ENCODE peak calls at places on chromosomes 4 and X, in six cellular contexts. One of them, this sample, is unnamed.

GRCh38 chrX:109875831-109876230 is 127.1 kb upstream of the TMEM164 start:
- DNase-seq in heart right ventricle: no peak
- DNase-seq in esophagus squamous epithelium: no peak
- DNase-seq in kidney epithelial cell: no peak
- DNase-seq in testis: no peak
- DNase-seq in foreskin fibroblast: no peak
- DNase-seq in this sample: no peak

GRCh38 chr4:159145318-159146006 is 42.6 kb downstream of the RAPGEF2 start:
- DNase-seq in heart right ventricle: no peak
- DNase-seq in esophagus squamous epithelium: no peak
- DNase-seq in kidney epithelial cell: no peak
- DNase-seq in testis: no peak
- DNase-seq in foreskin fibroblast: no peak
- DNase-seq in this sample: no peak

GRCh38 chr4:182141046-182141445 is 102.2 kb upstream of the TENM3 start:
- DNase-seq in heart right ventricle: no peak
- DNase-seq in esophagus squamous epithelium: no peak
- DNase-seq in kidney epithelial cell: no peak
- DNase-seq in testis: no peak
- DNase-seq in foreskin fibroblast: peak
- DNase-seq in this sample: no peak

GRCh38 chrX:129779747-129780146 is at the start of gene SASH3:
- DNase-seq in heart right ventricle: peak
- DNase-seq in esophagus squamous epithelium: peak
- DNase-seq in kidney epithelial cell: no peak
- DNase-seq in testis: peak
- DNase-seq in foreskin fibroblast: no peak
- DNase-seq in this sample: peak

GRCh38 chrX:120739300-120739699 is 109.4 kb upstream of the C1GALT1C1 start:
- DNase-seq in heart right ventricle: no peak
- DNase-seq in esophagus squamous epithelium: no peak
- DNase-seq in kidney epithelial cell: no peak
- DNase-seq in testis: no peak
- DNase-seq in foreskin fibroblast: no peak
- DNase-seq in this sample: no peak

GRCh38 chr4:37999000-37999745 is 39.0 kb downstream of the PTTG2 start:
- DNase-seq in heart right ventricle: no peak
- DNase-seq in esophagus squamous epithelium: no peak
- DNase-seq in kidney epithelial cell: no peak
- DNase-seq in testis: no peak
- DNase-seq in foreskin fibroblast: no peak
- DNase-seq in this sample: no peak

GRCh38 chr4:20538922-20539321 is 161.3 kb upstream of the PACRGL start:
- DNase-seq in heart right ventricle: no peak
- DNase-seq in esophagus squamous epithelium: no peak
- DNase-seq in kidney epithelial cell: no peak
- DNase-seq in testis: no peak
- DNase-seq in foreskin fibroblast: no peak
- DNase-seq in this sample: no peak

GRCh38 chr4:5186584-5187170 is 135.4 kb downstream of the STK32B start:
- DNase-seq in heart right ventricle: no peak
- DNase-seq in esophagus squamous epithelium: no peak
- DNase-seq in kidney epithelial cell: no peak
- DNase-seq in testis: no peak
- DNase-seq in foreskin fibroblast: no peak
- DNase-seq in this sample: no peak

GRCh38 chr4:103012085-103012484 is 7.4 kb downstream of the SLC9B1 start:
- DNase-seq in heart right ventricle: no peak
- DNase-seq in esophagus squamous epithelium: no peak
- DNase-seq in kidney epithelial cell: no peak
- DNase-seq in testis: no peak
- DNase-seq in foreskin fibroblast: peak
- DNase-seq in this sample: no peak

GRCh38 chr4:126906466-126906865 is 726.3 kb upstream of the INTU start:
- DNase-seq in heart right ventricle: no peak
- DNase-seq in esophagus squamous epithelium: no peak
- DNase-seq in kidney epithelial cell: no peak
- DNase-seq in testis: no peak
- DNase-seq in foreskin fibroblast: no peak
- DNase-seq in this sample: no peak

GRCh38 chrX:108299101-108299591 is 139.1 kb downstream of the COL4A6 start:
- DNase-seq in heart right ventricle: no peak
- DNase-seq in esophagus squamous epithelium: no peak
- DNase-seq in kidney epithelial cell: peak
- DNase-seq in testis: no peak
- DNase-seq in foreskin fibroblast: peak
- DNase-seq in this sample: peak

GRCh38 chr4:48017108-48017527 is 546 bp downstream of the NIPAL1 start:
- DNase-seq in heart right ventricle: no peak
- DNase-seq in esophagus squamous epithelium: no peak
- DNase-seq in kidney epithelial cell: peak
- DNase-seq in testis: peak
- DNase-seq in foreskin fibroblast: peak
- DNase-seq in this sample: peak

GRCh38 chr4:3399277-3400194 is 42.2 kb upstream of the HGFAC start:
- DNase-seq in heart right ventricle: peak
- DNase-seq in esophagus squamous epithelium: no peak
- DNase-seq in kidney epithelial cell: no peak
- DNase-seq in testis: no peak
- DNase-seq in foreskin fibroblast: no peak
- DNase-seq in this sample: peak

GRCh38 chr4:174544496-174544895 is 22.2 kb upstream of the HPGD start:
- DNase-seq in heart right ventricle: no peak
- DNase-seq in esophagus squamous epithelium: no peak
- DNase-seq in kidney epithelial cell: no peak
- DNase-seq in testis: no peak
- DNase-seq in foreskin fibroblast: no peak
- DNase-seq in this sample: no peak

GRCh38 chrX:129534816-129535578 is 5.1 kb upstream of the OCRL start:
- DNase-seq in heart right ventricle: no peak
- DNase-seq in esophagus squamous epithelium: no peak
- DNase-seq in kidney epithelial cell: no peak
- DNase-seq in testis: no peak
- DNase-seq in foreskin fibroblast: peak
- DNase-seq in this sample: no peak

GRCh38 chr4:47790105-47790504 is 47.8 kb downstream of the CORIN start:
- DNase-seq in heart right ventricle: no peak
- DNase-seq in esophagus squamous epithelium: no peak
- DNase-seq in kidney epithelial cell: no peak
- DNase-seq in testis: peak
- DNase-seq in foreskin fibroblast: no peak
- DNase-seq in this sample: no peak

GRCh38 chr4:173264245-173264959 is 69.8 kb downstream of the HMGB2 start:
- DNase-seq in heart right ventricle: peak
- DNase-seq in esophagus squamous epithelium: no peak
- DNase-seq in kidney epithelial cell: no peak
- DNase-seq in testis: peak
- DNase-seq in foreskin fibroblast: peak
- DNase-seq in this sample: peak

GRCh38 chr4:10173754-10174749 is 57.5 kb upstream of the WDR1 start:
- DNase-seq in heart right ventricle: peak
- DNase-seq in esophagus squamous epithelium: no peak
- DNase-seq in kidney epithelial cell: no peak
- DNase-seq in testis: no peak
- DNase-seq in foreskin fibroblast: no peak
- DNase-seq in this sample: peak

GRCh38 chr4:15002659-15003440 is 569 bp downstream of the CPEB2 start:
- DNase-seq in heart right ventricle: peak
- DNase-seq in esophagus squamous epithelium: peak
- DNase-seq in kidney epithelial cell: no peak
- DNase-seq in testis: peak
- DNase-seq in foreskin fibroblast: peak
- DNase-seq in this sample: peak

GRCh38 chrX:15594371-15594770 is 6.4 kb downstream of the ACE2 start:
- DNase-seq in heart right ventricle: no peak
- DNase-seq in esophagus squamous epithelium: no peak
- DNase-seq in kidney epithelial cell: no peak
- DNase-seq in testis: no peak
- DNase-seq in foreskin fibroblast: no peak
- DNase-seq in this sample: no peak

GRCh38 chrX:37783284-37783683 is 3.4 kb downstream of the CYBB start:
- DNase-seq in heart right ventricle: peak
- DNase-seq in esophagus squamous epithelium: no peak
- DNase-seq in kidney epithelial cell: no peak
- DNase-seq in testis: no peak
- DNase-seq in foreskin fibroblast: no peak
- DNase-seq in this sample: no peak

GRCh38 chr4:52659722-52660261 is 691 bp upstream of the USP46 start:
- DNase-seq in heart right ventricle: peak
- DNase-seq in esophagus squamous epithelium: no peak
- DNase-seq in kidney epithelial cell: no peak
- DNase-seq in testis: peak
- DNase-seq in foreskin fibroblast: peak
- DNase-seq in this sample: peak

GRCh38 chr4:71814433-71814832 is 30.6 kb upstream of the GC start:
- DNase-seq in heart right ventricle: no peak
- DNase-seq in esophagus squamous epithelium: no peak
- DNase-seq in kidney epithelial cell: no peak
- DNase-seq in testis: no peak
- DNase-seq in foreskin fibroblast: no peak
- DNase-seq in this sample: no peak

GRCh38 chr4:8614365-8615193 is 22.0 kb downstream of the CPZ start:
- DNase-seq in heart right ventricle: peak
- DNase-seq in esophagus squamous epithelium: no peak
- DNase-seq in kidney epithelial cell: no peak
- DNase-seq in testis: no peak
- DNase-seq in foreskin fibroblast: no peak
- DNase-seq in this sample: no peak

GRCh38 chr4:141389649-141390048 is 169.0 kb downstream of the ZNF330 start:
- DNase-seq in heart right ventricle: no peak
- DNase-seq in esophagus squamous epithelium: no peak
- DNase-seq in kidney epithelial cell: no peak
- DNase-seq in testis: no peak
- DNase-seq in foreskin fibroblast: peak
- DNase-seq in this sample: no peak

GRCh38 chrX:54044877-54045328 is 630 bp upstream of the PHF8 start:
- DNase-seq in heart right ventricle: no peak
- DNase-seq in esophagus squamous epithelium: no peak
- DNase-seq in kidney epithelial cell: no peak
- DNase-seq in testis: no peak
- DNase-seq in foreskin fibroblast: no peak
- DNase-seq in this sample: no peak

GRCh38 chr4:98148856-98149255 is 5.6 kb upstream of the STPG2 start:
- DNase-seq in heart right ventricle: no peak
- DNase-seq in esophagus squamous epithelium: no peak
- DNase-seq in kidney epithelial cell: no peak
- DNase-seq in testis: no peak
- DNase-seq in foreskin fibroblast: no peak
- DNase-seq in this sample: no peak

GRCh38 chr4:81921757-81922159 is 450.1 kb upstream of the RASGEF1B start:
- DNase-seq in heart right ventricle: peak
- DNase-seq in esophagus squamous epithelium: no peak
- DNase-seq in kidney epithelial cell: no peak
- DNase-seq in testis: no peak
- DNase-seq in foreskin fibroblast: no peak
- DNase-seq in this sample: no peak

GRCh38 chrX:84186603-84187358 is 1.2 kb downstream of the RPS6KA6 start:
- DNase-seq in heart right ventricle: no peak
- DNase-seq in esophagus squamous epithelium: no peak
- DNase-seq in kidney epithelial cell: no peak
- DNase-seq in testis: peak
- DNase-seq in foreskin fibroblast: peak
- DNase-seq in this sample: peak

GRCh38 chr4:23921993-23922392 is 32.1 kb upstream of the PPARGC1A start:
- DNase-seq in heart right ventricle: no peak
- DNase-seq in esophagus squamous epithelium: no peak
- DNase-seq in kidney epithelial cell: no peak
- DNase-seq in testis: no peak
- DNase-seq in foreskin fibroblast: no peak
- DNase-seq in this sample: no peak
- H3K4me3 ChIP-seq in heart right ventricle: no peak
- H3K4me3 ChIP-seq in esophagus squamous epithelium: no peak
- H3K4me3 ChIP-seq in kidney epithelial cell: no peak
- H3K4me3 ChIP-seq in testis: no peak
- H3K4me3 ChIP-seq in foreskin fibroblast: no peak
- H3K4me3 ChIP-seq in this sample: no peak

DNA sequence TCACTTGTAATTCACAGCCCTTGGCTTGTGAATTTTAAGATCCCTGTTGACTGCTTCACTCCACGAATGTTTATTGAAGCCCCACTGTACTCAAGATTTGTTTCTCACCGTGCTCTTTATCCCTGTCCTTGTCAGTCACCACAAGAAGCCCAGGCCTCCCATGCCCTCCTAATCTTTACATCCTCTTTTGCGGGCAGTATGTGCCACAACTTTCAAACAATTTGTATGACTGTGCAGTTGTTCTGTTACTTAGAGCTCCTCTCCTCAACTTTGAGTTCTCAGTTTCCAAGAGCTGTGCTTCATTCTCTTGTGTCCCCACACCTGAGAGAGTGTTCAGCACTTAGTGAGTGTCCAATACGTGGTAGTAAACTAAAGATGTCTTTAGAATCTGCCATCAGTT is 467.7 kb downstream of the NKX6-1 start:
- DNase-seq in heart right ventricle: no peak
- DNase-seq in esophagus squamous epithelium: no peak
- DNase-seq in kidney epithelial cell: no peak
- DNase-seq in testis: no peak
- DNase-seq in foreskin fibroblast: no peak
- DNase-seq in this sample: no peak
- H3K4me3 ChIP-seq in heart right ventricle: no peak
- H3K4me3 ChIP-seq in esophagus squamous epithelium: no peak
- H3K4me3 ChIP-seq in kidney epithelial cell: no peak
- H3K4me3 ChIP-seq in testis: no peak
- H3K4me3 ChIP-seq in foreskin fibroblast: no peak
- H3K4me3 ChIP-seq in this sample: no peak

DNA sequence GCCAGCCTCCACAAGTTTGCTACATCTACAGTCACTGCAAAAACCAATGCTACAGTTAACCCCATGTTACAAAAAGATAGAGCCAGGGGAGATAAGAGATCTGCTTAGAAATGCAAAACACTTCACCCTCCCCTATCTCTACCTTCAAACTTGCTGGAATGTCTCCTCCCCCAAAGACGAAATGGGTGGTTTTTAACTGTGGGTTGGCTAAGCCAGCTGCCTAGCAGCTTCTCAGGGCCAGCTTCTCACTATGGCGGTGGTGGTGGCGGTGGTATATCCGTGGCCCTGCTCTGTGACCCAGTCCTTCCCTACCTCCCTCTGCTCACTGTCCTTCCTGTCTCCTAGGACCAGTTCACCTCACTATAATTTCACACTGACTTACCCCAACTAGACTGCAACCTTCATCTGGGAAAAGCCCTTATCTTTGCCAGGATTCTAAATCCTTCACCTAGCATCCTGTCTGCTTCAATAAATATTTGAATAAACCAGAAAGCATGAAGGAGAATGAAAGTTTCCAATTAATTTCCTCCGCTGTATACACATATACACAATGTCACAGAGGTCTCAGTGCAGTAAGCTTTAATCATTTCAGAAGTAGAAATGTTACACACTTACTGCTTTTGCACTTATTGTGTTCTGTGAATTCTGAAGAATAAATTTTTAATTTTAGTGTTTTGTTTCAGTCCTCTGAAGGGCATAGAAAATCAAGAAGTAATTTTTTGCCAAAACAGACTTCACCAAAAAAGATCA is 46.3 kb downstream of the SH3KBP1 start:
- DNase-seq in heart right ventricle: no peak
- DNase-seq in esophagus squamous epithelium: no peak
- DNase-seq in kidney epithelial cell: no peak
- DNase-seq in testis: no peak
- DNase-seq in foreskin fibroblast: no peak
- DNase-seq in this sample: no peak
- H3K4me3 ChIP-seq in heart right ventricle: no peak
- H3K4me3 ChIP-seq in esophagus squamous epithelium: no peak
- H3K4me3 ChIP-seq in kidney epithelial cell: no peak
- H3K4me3 ChIP-seq in testis: no peak
- H3K4me3 ChIP-seq in foreskin fibroblast: no peak
- H3K4me3 ChIP-seq in this sample: no peak

GRCh38 chr4:78645853-78646757 is 94.5 kb downstream of the ANXA3 start:
- DNase-seq in heart right ventricle: peak
- DNase-seq in esophagus squamous epithelium: no peak
- DNase-seq in kidney epithelial cell: peak
- DNase-seq in testis: peak
- DNase-seq in foreskin fibroblast: peak
- DNase-seq in this sample: peak
- H3K4me3 ChIP-seq in heart right ventricle: peak
- H3K4me3 ChIP-seq in esophagus squamous epithelium: peak
- H3K4me3 ChIP-seq in kidney epithelial cell: no peak
- H3K4me3 ChIP-seq in testis: no peak
- H3K4me3 ChIP-seq in foreskin fibroblast: peak
- H3K4me3 ChIP-seq in this sample: no peak

This sample was measured in thyroid gland.